ENCODE peak calls at places on chromosomes 13 and 19, in six cellular contexts. V is GM10248, B is renal cortical epithelial cell, P is fibroblast of gingiva, G is H1, T is endodermal cell. Q is an unnamed sample.

GRCh38 chr19:27974082-27974513 is 1238.9 kb downstream of the UQCRFS1 start:
- DNase-seq in B (peak), V (peak), G (no peak), T (peak), P (no peak), Q (peak)

GRCh38 chr19:2495130-2495641 is 19.3 kb downstream of the GADD45B start:
- DNase-seq in T (peak), P (peak), V (no peak), B (no peak), G (no peak), Q (no peak)

GRCh38 chr19:56393119-56394012 is at the start of gene ZNF582:
- DNase-seq in G (peak), T (peak), P (peak), B (peak), V (peak), Q (peak)

GRCh38 chr13:62613819-62614218 is 1198.2 kb upstream of the PCDH20 start:
- DNase-seq in T (no peak), G (no peak), V (no peak), P (no peak), B (no peak), Q (no peak)

GRCh38 chr19:29508181-29508580 is 17.6 kb upstream of the VSTM2B start:
- DNase-seq in T (no peak), G (no peak), B (no peak), P (no peak), V (no peak), Q (no peak)

GRCh38 chr19:5738423-5738822 is 18.0 kb downstream of the CATSPERD start:
- DNase-seq in P (peak), G (no peak), V (no peak), T (no peak), B (peak), Q (no peak)

GRCh38 chr13:28467886-28468519 is 26.9 kb downstream of the FLT1 start:
- DNase-seq in T (no peak), B (no peak), G (no peak), V (peak), P (no peak), Q (no peak)

GRCh38 chr13:97004096-97004876 is 10.0 kb upstream of the OXGR1 start:
- DNase-seq in V (no peak), B (no peak), P (peak), T (no peak), G (no peak), Q (peak)

GRCh38 chr19:55680339-55681130 is 5.5 kb downstream of the EPN1 start:
- DNase-seq in T (no peak), B (no peak), G (no peak), P (no peak), V (no peak), Q (no peak)

GRCh38 chr19:31592456-31592855 is 243.2 kb upstream of the TSHZ3 start:
- DNase-seq in T (peak), G (no peak), P (no peak), B (no peak), V (no peak), Q (no peak)

GRCh38 chr13:108365255-108365654 is 95.7 kb downstream of the TNFSF13B start:
- DNase-seq in P (no peak), T (no peak), V (no peak), G (no peak), B (no peak), Q (no peak)

GRCh38 chr13:39510296-39510695 is 92.7 kb downstream of the LHFPL6 start:
- DNase-seq in V (peak), G (no peak), P (no peak), T (no peak), B (peak), Q (peak)

GRCh38 chr13:93476175-93476574 is 249.6 kb downstream of the GPC6 start:
- DNase-seq in G (no peak), B (peak), P (peak), V (no peak), T (no peak), Q (peak)